ENCODE peak calls at places on chromosomes 2 and 18, in nine cellular contexts. X is naive thymus-derived CD4-positive, alpha-beta T cell; J is hippocampal formation; N is nephron progenitor cell; G is thoracic aorta; L is left colon; R is NCI-H774; Q is stomach; A is T follicular helper cell. D is an unnamed sample.

GRCh38 chr2:105933906-105934305 is 189.2 kb downstream of the NCK2 start:
- DNase-seq in X (no peak), J (no peak), N (no peak), G (no peak), L (no peak), R (no peak), Q (no peak), A (no peak), D (no peak)

GRCh38 chr18:10404148-10404547 is 50.3 kb upstream of the APCDD1 start:
- DNase-seq in X (no peak), J (peak; percentile 41), N (no peak), G (no peak), L (no peak), R (no peak), Q (no peak), A (no peak), D (no peak)

GRCh38 chr2:86489542-86489941 is 48.4 kb downstream of the KDM3A start:
- DNase-seq in X (no peak), J (no peak), N (no peak), G (no peak), L (no peak), R (no peak), Q (no peak), A (no peak), D (no peak)

GRCh38 chr18:42069036-42069435 is 114.0 kb downstream of the PIK3C3 start:
- DNase-seq in X (no peak), J (no peak), N (no peak), G (no peak), L (no peak), R (no peak), Q (no peak), A (no peak), D (no peak)

GRCh38 chr2:44965684-44966083 is 24.2 kb downstream of the SIX3 start:
- DNase-seq in X (no peak), J (no peak), N (no peak), G (no peak), L (no peak), R (no peak), Q (no peak), A (no peak), D (no peak)

GRCh38 chr2:10982931-10983701 is 71.4 kb downstream of the KCNF1 start:
- DNase-seq in X (no peak), J (no peak), N (no peak), G (no peak), L (peak; percentile 22), R (no peak), Q (no peak), A (no peak), D (peak; percentile 35)

GRCh38 chr2:15817748-15818147 is 122.6 kb upstream of the MYCN start:
- DNase-seq in X (no peak), J (no peak), N (no peak), G (no peak), L (no peak), R (no peak), Q (no peak), A (no peak), D (no peak)

GRCh38 chr2:167689444-167689843 is 558.0 kb downstream of the STK39 start:
- DNase-seq in X (no peak), J (no peak), N (no peak), G (no peak), L (no peak), R (no peak), Q (no peak), A (no peak), D (no peak)

GRCh38 chr2:26170795-26171194 is 2.1 kb upstream of the GAREM2 start:
- DNase-seq in X (no peak), J (no peak), N (no peak), G (no peak), L (no peak), R (no peak), Q (no peak), A (no peak), D (no peak)

GRCh38 chr2:121648611-121649401 is 456 bp downstream of the CLASP1 start:
- DNase-seq in X (peak; percentile 76), J (peak; percentile 78), N (peak; percentile 62), G (peak; percentile 30), L (peak; percentile 34), R (no peak), Q (peak; percentile 52), A (peak; percentile 41), D (peak; percentile 50)

GRCh38 chr18:9437049-9437448 is 38.3 kb upstream of the RALBP1 start:
- DNase-seq in X (no peak), J (no peak), N (no peak), G (no peak), L (no peak), R (no peak), Q (no peak), A (no peak), D (no peak)

GRCh38 chr2:206936456-206937222 is 2.7 kb upstream of the CPO start:
- DNase-seq in X (no peak), J (no peak), N (no peak), G (no peak), L (no peak), R (no peak), Q (no peak), A (no peak), D (no peak)

GRCh38 chr2:102421890-102422759 is 835 bp upstream of the IL18RAP start:
- DNase-seq in X (no peak), J (no peak), N (no peak), G (no peak), L (no peak), R (no peak), Q (no peak), A (no peak), D (no peak)

GRCh38 chr2:239692348-239692747 is 291.5 kb upstream of the HDAC4 start:
- DNase-seq in X (no peak), J (no peak), N (peak; percentile 26), G (no peak), L (no peak), R (no peak), Q (no peak), A (no peak), D (no peak)

GRCh38 chr2:38097611-38098350 is 21.8 kb upstream of the CYP1B1 start:
- DNase-seq in X (no peak), J (no peak), N (no peak), G (no peak), L (no peak), R (no peak), Q (no peak), A (no peak), D (no peak)

GRCh38 chr2:222240676-222241049 is 58.1 kb downstream of the PAX3 start:
- DNase-seq in X (no peak), J (no peak), N (no peak), G (no peak), L (no peak), R (no peak), Q (no peak), A (no peak), D (no peak)